ENCODE peak calls at places on chromosome 7, in five cellular contexts. One of them, this sample, is unnamed.

GRCh38 chr7:32761451-32762320 is 129.9 kb downstream of the KBTBD2 start:
- DNase-seq in RWPE1: no peak
- DNase-seq in mucosa of descending colon: no peak
- DNase-seq in EH: no peak
- DNase-seq in GF-D8: no peak
- DNase-seq in this sample: no peak

GRCh38 chr7:116341222-116341907 is 131.0 kb downstream of the TES start:
- DNase-seq in RWPE1: no peak
- DNase-seq in mucosa of descending colon: no peak
- DNase-seq in EH: no peak
- DNase-seq in GF-D8: no peak
- DNase-seq in this sample: no peak

GRCh38 chr7:103915958-103916357 is 73.5 kb downstream of the RELN start:
- DNase-seq in RWPE1: peak; percentile 6
- DNase-seq in mucosa of descending colon: no peak
- DNase-seq in EH: peak; percentile 54
- DNase-seq in GF-D8: no peak
- DNase-seq in this sample: peak; percentile 40

GRCh38 chr7:107372298-107372697 is 97.6 kb upstream of the GPR22 start:
- DNase-seq in RWPE1: no peak
- DNase-seq in mucosa of descending colon: no peak
- DNase-seq in EH: peak; percentile 80
- DNase-seq in GF-D8: no peak
- DNase-seq in this sample: peak; percentile 79

GRCh38 chr7:33400214-33400538 is 270.8 kb downstream of the BBS9 start:
- DNase-seq in RWPE1: no peak
- DNase-seq in mucosa of descending colon: no peak
- DNase-seq in EH: no peak
- DNase-seq in GF-D8: no peak
- DNase-seq in this sample: no peak

GRCh38 chr7:149799397-149800168 is 26.2 kb upstream of the ZNF467 start:
- DNase-seq in RWPE1: no peak
- DNase-seq in mucosa of descending colon: peak; percentile 60
- DNase-seq in EH: no peak
- DNase-seq in GF-D8: no peak
- DNase-seq in this sample: no peak

GRCh38 chr7:79921976-79922375 is 212.7 kb upstream of the GNAI1 start:
- DNase-seq in RWPE1: no peak
- DNase-seq in mucosa of descending colon: no peak
- DNase-seq in EH: no peak
- DNase-seq in GF-D8: no peak
- DNase-seq in this sample: no peak

GRCh38 chr7:100503350-100503735 is 19.6 kb downstream of the NYAP1 start:
- DNase-seq in RWPE1: peak; percentile 46
- DNase-seq in mucosa of descending colon: no peak
- DNase-seq in EH: peak; percentile 65
- DNase-seq in GF-D8: no peak
- DNase-seq in this sample: peak; percentile 86

GRCh38 chr7:129947701-129948100 is 5.1 kb downstream of the UBE2H start:
- DNase-seq in RWPE1: no peak
- DNase-seq in mucosa of descending colon: no peak
- DNase-seq in EH: no peak
- DNase-seq in GF-D8: no peak
- DNase-seq in this sample: peak; percentile 57

GRCh38 chr7:1291040-1291689 is 58.5 kb downstream of the UNCX start:
- DNase-seq in RWPE1: no peak
- DNase-seq in mucosa of descending colon: no peak
- DNase-seq in EH: peak; percentile 61
- DNase-seq in GF-D8: no peak
- DNase-seq in this sample: no peak

GRCh38 chr7:130853503-130854279 is 119.7 kb upstream of the KLF14 start:
- DNase-seq in RWPE1: peak; percentile 74
- DNase-seq in mucosa of descending colon: peak; percentile 23
- DNase-seq in EH: peak; percentile 94
- DNase-seq in GF-D8: no peak
- DNase-seq in this sample: peak; percentile 62

GRCh38 chr7:150323682-150324365 is 479 bp upstream of the ACTR3C start:
- DNase-seq in RWPE1: peak; percentile 8
- DNase-seq in mucosa of descending colon: peak; percentile 52
- DNase-seq in EH: no peak
- DNase-seq in GF-D8: peak; percentile 38
- DNase-seq in this sample: no peak

GRCh38 chr7:83427929-83428328 is 221.0 kb downstream of the SEMA3E start:
- DNase-seq in RWPE1: no peak
- DNase-seq in mucosa of descending colon: no peak
- DNase-seq in EH: no peak
- DNase-seq in GF-D8: no peak
- DNase-seq in this sample: peak; percentile 18

This sample was measured in iris pigment epithelial cell.